ENCODE peak calls at places on chromosomes 7 and 10, in six cellular contexts. F, G, O, S, V and D are unnamed samples.

GRCh38 chr10:125817318-125817946 is 5.6 kb downstream of the UROS start:
- DNase-seq in F (no peak), G (no peak), O (no peak), S (no peak), V (no peak), D (no peak)

GRCh38 chr10:99374526-99374925 is 45.4 kb downstream of the CNNM1 start:
- DNase-seq in F (no peak), G (peak; percentile 25), O (no peak), S (no peak), V (no peak), D (no peak)

GRCh38 chr7:149398195-149398820 is 62.6 kb downstream of the ZNF777 start:
- DNase-seq in F (no peak), G (no peak), O (no peak), S (no peak), V (no peak), D (no peak)

GRCh38 chr7:142612264-142612881 is 136.9 kb upstream of the PRSS1 start:
- DNase-seq in F (no peak), G (peak; percentile 44), O (no peak), S (no peak), V (no peak), D (no peak)

GRCh38 chr10:124532106-124532641 is 70.6 kb downstream of the LHPP start:
- DNase-seq in F (no peak), G (peak; percentile 2), O (no peak), S (no peak), V (no peak), D (no peak)

GRCh38 chr10:4663162-4663992 is 162.6 kb upstream of the AKR1E2 start:
- DNase-seq in F (peak; percentile 83), G (peak; percentile 98), O (peak; percentile 83), S (peak; percentile 96), V (no peak), D (no peak)

GRCh38 chr7:140230517-140230861 is 53.7 kb upstream of the KDM7A start:
- DNase-seq in F (no peak), G (no peak), O (no peak), S (no peak), V (peak; percentile 78), D (peak; percentile 77)

GRCh38 chr10:97550336-97551149 is 22.0 kb upstream of the ANKRD2 start:
- DNase-seq in F (no peak), G (no peak), O (no peak), S (no peak), V (no peak), D (no peak)

GRCh38 chr10:122186822-122187810 is 84.0 kb upstream of the BTBD16 start:
- DNase-seq in F (no peak), G (no peak), O (no peak), S (no peak), V (no peak), D (no peak)

GRCh38 chr7:26376208-26376917 is 84.7 kb downstream of the SNX10 start:
- DNase-seq in F (no peak), G (no peak), O (no peak), S (no peak), V (peak; percentile 52), D (peak; percentile 39)

GRCh38 chr7:106433377-106433776 is 148.6 kb upstream of the NAMPT start:
- DNase-seq in F (no peak), G (no peak), O (no peak), S (no peak), V (no peak), D (no peak)

GRCh38 chr7:30352169-30352568 is 67.8 kb downstream of the ZNRF2 start:
- DNase-seq in F (no peak), G (no peak), O (no peak), S (no peak), V (no peak), D (no peak)

GRCh38 chr10:101630420-101630920 is 42.3 kb downstream of the DPCD start:
- DNase-seq in F (no peak), G (no peak), O (no peak), S (no peak), V (no peak), D (no peak)

GRCh38 chr7:26549281-26549943 is 257.8 kb downstream of the SNX10 start:
- DNase-seq in F (peak; percentile 79), G (no peak), O (no peak), S (no peak), V (no peak), D (no peak)

GRCh38 chr7:148702876-148703670 is 4.4 kb downstream of the CUL1 start:
- DNase-seq in F (no peak), G (no peak), O (no peak), S (no peak), V (no peak), D (no peak)

GRCh38 chr7:135414850-135415439 is 95.0 kb downstream of the CNOT4 start:
- DNase-seq in F (no peak), G (peak; percentile 47), O (peak; percentile 24), S (peak; percentile 21), V (no peak), D (no peak)

GRCh38 chr7:73683916-73684693 is 708 bp downstream of the BUD23 start:
- DNase-seq in F (no peak), G (no peak), O (no peak), S (no peak), V (no peak), D (no peak)

GRCh38 chr7:30179016-30179436 is 44.2 kb downstream of the MTURN start:
- DNase-seq in F (no peak), G (no peak), O (no peak), S (no peak), V (peak; percentile 21), D (no peak)

GRCh38 chr10:82535457-82535856 is 660.5 kb downstream of the NRG3 start:
- DNase-seq in F (no peak), G (no peak), O (no peak), S (no peak), V (no peak), D (no peak)

GRCh38 chr7:107948645-107949442 is 54.1 kb downstream of the LAMB1 start:
- DNase-seq in F (no peak), G (peak; percentile 96), O (no peak), S (peak; percentile 60), V (no peak), D (no peak)

GRCh38 chr7:157926521-157927167 is 589.8 kb downstream of the DNAJB6 start:
- DNase-seq in F (no peak), G (no peak), O (no peak), S (no peak), V (no peak), D (no peak)

GRCh38 chr7:150322833-150323681 is at the start of the genes ACTR3C and LRRC61:
- DNase-seq in F (no peak), G (no peak), O (no peak), S (no peak), V (peak; percentile 72), D (peak; percentile 40)

GRCh38 chr7:6640246-6640721 is 3.2 kb downstream of the ZNF316 start:
- DNase-seq in F (no peak), G (no peak), O (peak; percentile 12), S (no peak), V (no peak), D (no peak)

GRCh38 chr7:149454006-149454405 is 6.9 kb downstream of the ZNF777 start:
- DNase-seq in F (no peak), G (no peak), O (no peak), S (no peak), V (no peak), D (no peak)

GRCh38 chr7:96952974-96953391 is 52.4 kb upstream of the DLX6 start:
- DNase-seq in F (no peak), G (peak; percentile 44), O (no peak), S (no peak), V (no peak), D (no peak)

GRCh38 chr7:96953676-96954513 is 51.5 kb upstream of the DLX6 start:
- DNase-seq in F (no peak), G (no peak), O (no peak), S (no peak), V (no peak), D (no peak)

GRCh38 chr7:96949766-96950165 is 55.6 kb upstream of the DLX6 start:
- DNase-seq in F (no peak), G (no peak), O (peak; percentile 51), S (no peak), V (no peak), D (no peak)
- TF ChIP-seq CTCF in F (no peak), G (no peak), O (no peak), S (no peak), V (no peak), D (no peak)

DNA sequence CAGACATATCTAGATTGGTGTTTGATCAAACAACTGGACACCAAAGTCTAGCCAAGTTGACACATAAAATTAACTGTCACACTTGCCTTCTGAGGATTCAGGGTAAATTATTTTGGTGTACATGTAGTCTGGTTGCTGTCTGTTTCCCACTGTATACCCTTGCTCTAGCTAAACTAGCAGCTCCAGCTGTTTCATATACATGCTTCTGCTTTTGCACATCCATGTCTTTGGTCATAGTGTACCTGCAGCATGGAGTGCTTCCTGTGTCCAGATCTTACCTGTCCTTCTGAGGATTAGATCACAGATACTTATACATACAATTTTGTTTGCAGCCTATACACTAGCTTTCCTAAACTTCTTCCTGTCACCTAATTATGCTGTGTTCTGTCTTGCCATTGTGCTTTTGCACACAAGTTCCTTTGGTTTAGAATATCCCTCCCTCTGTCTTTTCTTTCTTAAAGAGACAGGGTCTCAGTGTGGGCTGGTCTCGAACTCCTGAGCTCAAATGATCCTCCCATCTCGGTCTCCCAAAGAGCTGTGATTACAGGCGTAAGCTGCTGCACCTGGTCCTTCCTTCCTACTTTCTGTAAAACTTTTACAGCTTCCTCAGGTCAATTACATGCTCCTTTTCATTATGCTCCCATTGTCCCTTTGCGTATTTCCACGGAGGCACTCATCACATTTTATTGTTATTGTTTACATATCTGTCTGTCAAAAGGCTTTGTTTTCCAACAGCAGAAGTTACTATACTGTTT is 33.8 kb downstream of the TPST1 start:
- DNase-seq in F (no peak), G (no peak), O (no peak), S (no peak), V (no peak), D (no peak)
- TF ChIP-seq CTCF in F (no peak), G (no peak), O (no peak), S (no peak), V (no peak), D (no peak)

DNA sequence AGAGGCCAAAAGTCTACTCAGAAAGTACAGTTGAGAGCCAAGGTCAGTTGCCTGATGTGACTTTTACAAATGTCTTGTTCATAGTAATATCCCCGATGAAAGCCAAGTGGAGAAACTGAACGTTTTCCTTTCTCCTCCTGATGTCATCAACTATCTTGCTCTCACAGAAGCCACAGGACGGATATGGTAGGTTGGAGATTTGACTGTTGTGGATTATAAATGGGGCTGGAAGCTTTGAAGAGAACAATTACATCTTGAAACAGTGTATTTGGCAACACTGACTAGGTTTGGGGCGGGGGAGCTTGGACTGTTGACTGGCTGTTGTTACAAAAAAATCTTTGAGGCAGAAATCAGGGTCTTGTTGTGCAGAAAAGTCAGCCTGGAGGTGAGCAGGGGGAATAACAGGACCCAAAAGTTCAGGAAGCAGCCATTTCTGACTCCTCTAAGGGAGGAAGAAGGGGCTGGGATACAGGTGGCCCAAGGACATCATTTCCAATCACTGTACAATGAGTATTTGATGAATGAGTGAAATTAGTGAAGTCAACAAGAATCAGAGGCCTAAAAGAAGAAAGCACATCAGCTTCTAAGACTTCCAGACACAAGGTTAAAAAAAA is 24.3 kb downstream of the PLEKHS1 start:
- DNase-seq in F (no peak), G (no peak), O (no peak), S (no peak), V (no peak), D (no peak)
- TF ChIP-seq CTCF in F (no peak), G (peak; percentile 34), O (no peak), S (no peak), V (no peak), D (no peak)

GRCh38 chr7:49564379-49564714 is 209.1 kb upstream of the VWC2 start:
- DNase-seq in F (no peak), G (no peak), O (no peak), S (no peak), V (no peak), D (no peak)

GRCh38 chr7:49563693-49564378 is 209.6 kb upstream of the VWC2 start:
- DNase-seq in F (no peak), G (no peak), O (no peak), S (no peak), V (no peak), D (no peak)
- TF ChIP-seq CTCF in F (no peak), G (no peak), O (no peak), S (no peak), V (no peak), D (no peak)